ENCODE peak calls at places on chromosomes 3 and 15, in seven cellular contexts. One of them, this sample, is unnamed.

GRCh38 chr15:58793862-58794261 is 22.8 kb downstream of the MINDY2 start:
- DNase-seq in small intestine: no peak
- DNase-seq in GM03348: no peak
- DNase-seq in iPS-NIHi11: peak
- DNase-seq in activated naive CD4-positive, alpha-beta T cell treated with Interleukin-2 at 50 U/mL for 16 hours: no peak
- DNase-seq in SJSA1: no peak
- DNase-seq in activated CD4-positive, alpha-beta T cell treated with anti-CD3 and anti-CD28 coated beads, Interleukin-2, amount 50 U/mL, for 4 hours: no peak
- DNase-seq in this sample: no peak

GRCh38 chr3:127535901-127536817 is 54.4 kb downstream of the TPRA1 start:
- DNase-seq in small intestine: no peak
- DNase-seq in GM03348: no peak
- DNase-seq in iPS-NIHi11: no peak
- DNase-seq in activated naive CD4-positive, alpha-beta T cell treated with Interleukin-2 at 50 U/mL for 16 hours: no peak
- DNase-seq in SJSA1: no peak
- DNase-seq in activated CD4-positive, alpha-beta T cell treated with anti-CD3 and anti-CD28 coated beads, Interleukin-2, amount 50 U/mL, for 4 hours: no peak
- DNase-seq in this sample: peak

GRCh38 chr15:68325721-68326120 is 48.2 kb downstream of the FEM1B start:
- DNase-seq in small intestine: no peak
- DNase-seq in GM03348: no peak
- DNase-seq in iPS-NIHi11: no peak
- DNase-seq in activated naive CD4-positive, alpha-beta T cell treated with Interleukin-2 at 50 U/mL for 16 hours: no peak
- DNase-seq in SJSA1: no peak
- DNase-seq in activated CD4-positive, alpha-beta T cell treated with anti-CD3 and anti-CD28 coated beads, Interleukin-2, amount 50 U/mL, for 4 hours: no peak
- DNase-seq in this sample: no peak

GRCh38 chr3:147421184-147421912 is 12.2 kb downstream of the ZIC1 start:
- DNase-seq in small intestine: no peak
- DNase-seq in GM03348: no peak
- DNase-seq in iPS-NIHi11: peak
- DNase-seq in activated naive CD4-positive, alpha-beta T cell treated with Interleukin-2 at 50 U/mL for 16 hours: no peak
- DNase-seq in SJSA1: no peak
- DNase-seq in activated CD4-positive, alpha-beta T cell treated with anti-CD3 and anti-CD28 coated beads, Interleukin-2, amount 50 U/mL, for 4 hours: no peak
- DNase-seq in this sample: no peak

GRCh38 chr15:44102675-44103254 is 92.3 kb downstream of the FRMD5 start:
- DNase-seq in small intestine: no peak
- DNase-seq in GM03348: peak
- DNase-seq in iPS-NIHi11: peak
- DNase-seq in activated naive CD4-positive, alpha-beta T cell treated with Interleukin-2 at 50 U/mL for 16 hours: no peak
- DNase-seq in SJSA1: peak
- DNase-seq in activated CD4-positive, alpha-beta T cell treated with anti-CD3 and anti-CD28 coated beads, Interleukin-2, amount 50 U/mL, for 4 hours: no peak
- DNase-seq in this sample: peak

GRCh38 chr15:50162988-50163718 is 18.8 kb upstream of the SLC27A2 start:
- DNase-seq in small intestine: no peak
- DNase-seq in GM03348: no peak
- DNase-seq in iPS-NIHi11: no peak
- DNase-seq in activated naive CD4-positive, alpha-beta T cell treated with Interleukin-2 at 50 U/mL for 16 hours: no peak
- DNase-seq in SJSA1: no peak
- DNase-seq in activated CD4-positive, alpha-beta T cell treated with anti-CD3 and anti-CD28 coated beads, Interleukin-2, amount 50 U/mL, for 4 hours: no peak
- DNase-seq in this sample: no peak

GRCh38 chr3:60199306-60199705 is 1051.9 kb downstream of the FHIT start:
- DNase-seq in small intestine: no peak
- DNase-seq in GM03348: no peak
- DNase-seq in iPS-NIHi11: no peak
- DNase-seq in activated naive CD4-positive, alpha-beta T cell treated with Interleukin-2 at 50 U/mL for 16 hours: no peak
- DNase-seq in SJSA1: no peak
- DNase-seq in activated CD4-positive, alpha-beta T cell treated with anti-CD3 and anti-CD28 coated beads, Interleukin-2, amount 50 U/mL, for 4 hours: no peak
- DNase-seq in this sample: no peak

GRCh38 chr15:95741830-95742229 is 588.7 kb upstream of the NR2F2 start:
- DNase-seq in small intestine: no peak
- DNase-seq in GM03348: no peak
- DNase-seq in iPS-NIHi11: no peak
- DNase-seq in activated naive CD4-positive, alpha-beta T cell treated with Interleukin-2 at 50 U/mL for 16 hours: no peak
- DNase-seq in SJSA1: no peak
- DNase-seq in activated CD4-positive, alpha-beta T cell treated with anti-CD3 and anti-CD28 coated beads, Interleukin-2, amount 50 U/mL, for 4 hours: no peak
- DNase-seq in this sample: no peak

GRCh38 chr3:138727371-138727770 is 107.4 kb downstream of the PIK3CB start:
- DNase-seq in small intestine: no peak
- DNase-seq in GM03348: no peak
- DNase-seq in iPS-NIHi11: no peak
- DNase-seq in activated naive CD4-positive, alpha-beta T cell treated with Interleukin-2 at 50 U/mL for 16 hours: no peak
- DNase-seq in SJSA1: no peak
- DNase-seq in activated CD4-positive, alpha-beta T cell treated with anti-CD3 and anti-CD28 coated beads, Interleukin-2, amount 50 U/mL, for 4 hours: no peak
- DNase-seq in this sample: no peak

GRCh38 chr15:101455291-101455916 is 34.1 kb downstream of the PCSK6 start:
- DNase-seq in small intestine: no peak
- DNase-seq in GM03348: peak
- DNase-seq in iPS-NIHi11: no peak
- DNase-seq in activated naive CD4-positive, alpha-beta T cell treated with Interleukin-2 at 50 U/mL for 16 hours: no peak
- DNase-seq in SJSA1: no peak
- DNase-seq in activated CD4-positive, alpha-beta T cell treated with anti-CD3 and anti-CD28 coated beads, Interleukin-2, amount 50 U/mL, for 4 hours: no peak
- DNase-seq in this sample: no peak

GRCh38 chr15:80984856-80985255 is 4.8 kb downstream of the MESD start:
- DNase-seq in small intestine: peak
- DNase-seq in GM03348: no peak
- DNase-seq in iPS-NIHi11: no peak
- DNase-seq in activated naive CD4-positive, alpha-beta T cell treated with Interleukin-2 at 50 U/mL for 16 hours: no peak
- DNase-seq in SJSA1: no peak
- DNase-seq in activated CD4-positive, alpha-beta T cell treated with anti-CD3 and anti-CD28 coated beads, Interleukin-2, amount 50 U/mL, for 4 hours: no peak
- DNase-seq in this sample: no peak

GRCh38 chr3:106809633-106810460 is 567.4 kb upstream of the CCDC54 start:
- DNase-seq in small intestine: no peak
- DNase-seq in GM03348: no peak
- DNase-seq in iPS-NIHi11: no peak
- DNase-seq in activated naive CD4-positive, alpha-beta T cell treated with Interleukin-2 at 50 U/mL for 16 hours: no peak
- DNase-seq in SJSA1: no peak
- DNase-seq in activated CD4-positive, alpha-beta T cell treated with anti-CD3 and anti-CD28 coated beads, Interleukin-2, amount 50 U/mL, for 4 hours: no peak
- DNase-seq in this sample: no peak

GRCh38 chr3:117761992-117762944 is 1052.7 kb downstream of the TUSC7 start:
- DNase-seq in small intestine: no peak
- DNase-seq in GM03348: no peak
- DNase-seq in iPS-NIHi11: no peak
- DNase-seq in activated naive CD4-positive, alpha-beta T cell treated with Interleukin-2 at 50 U/mL for 16 hours: no peak
- DNase-seq in SJSA1: no peak
- DNase-seq in activated CD4-positive, alpha-beta T cell treated with anti-CD3 and anti-CD28 coated beads, Interleukin-2, amount 50 U/mL, for 4 hours: no peak
- DNase-seq in this sample: no peak

GRCh38 chr15:66390670-66391069 is 4.0 kb downstream of the MAP2K1 start:
- DNase-seq in small intestine: peak
- DNase-seq in GM03348: no peak
- DNase-seq in iPS-NIHi11: no peak
- DNase-seq in activated naive CD4-positive, alpha-beta T cell treated with Interleukin-2 at 50 U/mL for 16 hours: no peak
- DNase-seq in SJSA1: no peak
- DNase-seq in activated CD4-positive, alpha-beta T cell treated with anti-CD3 and anti-CD28 coated beads, Interleukin-2, amount 50 U/mL, for 4 hours: no peak
- DNase-seq in this sample: no peak

GRCh38 chr15:98292442-98293240 is 332.1 kb downstream of the ARRDC4 start:
- DNase-seq in small intestine: peak
- DNase-seq in GM03348: peak
- DNase-seq in iPS-NIHi11: peak
- DNase-seq in activated naive CD4-positive, alpha-beta T cell treated with Interleukin-2 at 50 U/mL for 16 hours: no peak
- DNase-seq in SJSA1: peak
- DNase-seq in activated CD4-positive, alpha-beta T cell treated with anti-CD3 and anti-CD28 coated beads, Interleukin-2, amount 50 U/mL, for 4 hours: no peak
- DNase-seq in this sample: peak

GRCh38 chr3:60386311-60386710 is 864.9 kb downstream of the FHIT start:
- DNase-seq in small intestine: no peak
- DNase-seq in GM03348: no peak
- DNase-seq in iPS-NIHi11: no peak
- DNase-seq in activated naive CD4-positive, alpha-beta T cell treated with Interleukin-2 at 50 U/mL for 16 hours: no peak
- DNase-seq in SJSA1: no peak
- DNase-seq in activated CD4-positive, alpha-beta T cell treated with anti-CD3 and anti-CD28 coated beads, Interleukin-2, amount 50 U/mL, for 4 hours: no peak
- DNase-seq in this sample: no peak

GRCh38 chr3:134852132-134852531 is 57.1 kb downstream of the EPHB1 start:
- DNase-seq in small intestine: no peak
- DNase-seq in GM03348: no peak
- DNase-seq in iPS-NIHi11: no peak
- DNase-seq in activated naive CD4-positive, alpha-beta T cell treated with Interleukin-2 at 50 U/mL for 16 hours: no peak
- DNase-seq in SJSA1: no peak
- DNase-seq in activated CD4-positive, alpha-beta T cell treated with anti-CD3 and anti-CD28 coated beads, Interleukin-2, amount 50 U/mL, for 4 hours: no peak
- DNase-seq in this sample: no peak

GRCh38 chr3:27423463-27423862 is 54.3 kb upstream of the NEK10 start:
- DNase-seq in small intestine: no peak
- DNase-seq in GM03348: peak
- DNase-seq in iPS-NIHi11: no peak
- DNase-seq in activated naive CD4-positive, alpha-beta T cell treated with Interleukin-2 at 50 U/mL for 16 hours: no peak
- DNase-seq in SJSA1: no peak
- DNase-seq in activated CD4-positive, alpha-beta T cell treated with anti-CD3 and anti-CD28 coated beads, Interleukin-2, amount 50 U/mL, for 4 hours: no peak
- DNase-seq in this sample: no peak

GRCh38 chr3:79521221-79521848 is 246.5 kb downstream of the ROBO1 start:
- DNase-seq in small intestine: peak
- DNase-seq in GM03348: peak
- DNase-seq in iPS-NIHi11: peak
- DNase-seq in activated naive CD4-positive, alpha-beta T cell treated with Interleukin-2 at 50 U/mL for 16 hours: no peak
- DNase-seq in SJSA1: no peak
- DNase-seq in activated CD4-positive, alpha-beta T cell treated with anti-CD3 and anti-CD28 coated beads, Interleukin-2, amount 50 U/mL, for 4 hours: no peak
- DNase-seq in this sample: peak

GRCh38 chr3:155286745-155287144 is 6.7 kb downstream of the STRIT1 start:
- DNase-seq in small intestine: no peak
- DNase-seq in GM03348: peak
- DNase-seq in iPS-NIHi11: no peak
- DNase-seq in activated naive CD4-positive, alpha-beta T cell treated with Interleukin-2 at 50 U/mL for 16 hours: no peak
- DNase-seq in SJSA1: no peak
- DNase-seq in activated CD4-positive, alpha-beta T cell treated with anti-CD3 and anti-CD28 coated beads, Interleukin-2, amount 50 U/mL, for 4 hours: no peak
- DNase-seq in this sample: no peak

GRCh38 chr15:48466825-48467224 is 135.6 kb downstream of the DUT start:
- DNase-seq in small intestine: no peak
- DNase-seq in GM03348: no peak
- DNase-seq in iPS-NIHi11: peak
- DNase-seq in activated naive CD4-positive, alpha-beta T cell treated with Interleukin-2 at 50 U/mL for 16 hours: no peak
- DNase-seq in SJSA1: no peak
- DNase-seq in activated CD4-positive, alpha-beta T cell treated with anti-CD3 and anti-CD28 coated beads, Interleukin-2, amount 50 U/mL, for 4 hours: no peak
- DNase-seq in this sample: no peak

GRCh38 chr15:40338041-40338657 is 2.6 kb downstream of the CCDC9B start:
- DNase-seq in small intestine: peak
- DNase-seq in GM03348: peak
- DNase-seq in iPS-NIHi11: peak
- DNase-seq in activated naive CD4-positive, alpha-beta T cell treated with Interleukin-2 at 50 U/mL for 16 hours: peak
- DNase-seq in SJSA1: peak
- DNase-seq in activated CD4-positive, alpha-beta T cell treated with anti-CD3 and anti-CD28 coated beads, Interleukin-2, amount 50 U/mL, for 4 hours: peak
- DNase-seq in this sample: peak

GRCh38 chr15:52021128-52021671 is 2.2 kb downstream of the MAPK6 start:
- DNase-seq in small intestine: peak
- DNase-seq in GM03348: peak
- DNase-seq in iPS-NIHi11: peak
- DNase-seq in activated naive CD4-positive, alpha-beta T cell treated with Interleukin-2 at 50 U/mL for 16 hours: peak
- DNase-seq in SJSA1: peak
- DNase-seq in activated CD4-positive, alpha-beta T cell treated with anti-CD3 and anti-CD28 coated beads, Interleukin-2, amount 50 U/mL, for 4 hours: peak
- DNase-seq in this sample: no peak

GRCh38 chr15:47411733-47412530 is 305.4 kb upstream of the SEMA6D start:
- DNase-seq in small intestine: no peak
- DNase-seq in GM03348: no peak
- DNase-seq in iPS-NIHi11: no peak
- DNase-seq in activated naive CD4-positive, alpha-beta T cell treated with Interleukin-2 at 50 U/mL for 16 hours: no peak
- DNase-seq in SJSA1: no peak
- DNase-seq in activated CD4-positive, alpha-beta T cell treated with anti-CD3 and anti-CD28 coated beads, Interleukin-2, amount 50 U/mL, for 4 hours: no peak
- DNase-seq in this sample: peak

GRCh38 chr3:73292241-73292640 is 230.8 kb downstream of the EBLN2 start:
- DNase-seq in small intestine: no peak
- DNase-seq in GM03348: no peak
- DNase-seq in iPS-NIHi11: no peak
- DNase-seq in activated naive CD4-positive, alpha-beta T cell treated with Interleukin-2 at 50 U/mL for 16 hours: no peak
- DNase-seq in SJSA1: no peak
- DNase-seq in activated CD4-positive, alpha-beta T cell treated with anti-CD3 and anti-CD28 coated beads, Interleukin-2, amount 50 U/mL, for 4 hours: no peak
- DNase-seq in this sample: peak

GRCh38 chr3:170717410-170718402 is 131.8 kb upstream of the SLC7A14 start:
- DNase-seq in small intestine: peak
- DNase-seq in GM03348: no peak
- DNase-seq in iPS-NIHi11: no peak
- DNase-seq in activated naive CD4-positive, alpha-beta T cell treated with Interleukin-2 at 50 U/mL for 16 hours: no peak
- DNase-seq in SJSA1: no peak
- DNase-seq in activated CD4-positive, alpha-beta T cell treated with anti-CD3 and anti-CD28 coated beads, Interleukin-2, amount 50 U/mL, for 4 hours: no peak
- DNase-seq in this sample: no peak

GRCh38 chr3:111584724-111585123 is 10.4 kb downstream of the ZBED2 start:
- DNase-seq in small intestine: no peak
- DNase-seq in GM03348: no peak
- DNase-seq in iPS-NIHi11: no peak
- DNase-seq in activated naive CD4-positive, alpha-beta T cell treated with Interleukin-2 at 50 U/mL for 16 hours: no peak
- DNase-seq in SJSA1: no peak
- DNase-seq in activated CD4-positive, alpha-beta T cell treated with anti-CD3 and anti-CD28 coated beads, Interleukin-2, amount 50 U/mL, for 4 hours: no peak
- DNase-seq in this sample: no peak

GRCh38 chr15:78076231-78077052 is 1.1 kb downstream of the TBC1D2B start:
- DNase-seq in small intestine: no peak
- DNase-seq in GM03348: no peak
- DNase-seq in iPS-NIHi11: no peak
- DNase-seq in activated naive CD4-positive, alpha-beta T cell treated with Interleukin-2 at 50 U/mL for 16 hours: no peak
- DNase-seq in SJSA1: no peak
- DNase-seq in activated CD4-positive, alpha-beta T cell treated with anti-CD3 and anti-CD28 coated beads, Interleukin-2, amount 50 U/mL, for 4 hours: no peak
- DNase-seq in this sample: no peak

GRCh38 chr3:8539419-8539818 is 37.8 kb downstream of the LMCD1 start:
- DNase-seq in small intestine: no peak
- DNase-seq in GM03348: peak
- DNase-seq in iPS-NIHi11: no peak
- DNase-seq in activated naive CD4-positive, alpha-beta T cell treated with Interleukin-2 at 50 U/mL for 16 hours: no peak
- DNase-seq in SJSA1: no peak
- DNase-seq in activated CD4-positive, alpha-beta T cell treated with anti-CD3 and anti-CD28 coated beads, Interleukin-2, amount 50 U/mL, for 4 hours: no peak
- DNase-seq in this sample: no peak

GRCh38 chr3:52225452-52226228 is at the start of gene TLR9:
- DNase-seq in small intestine: no peak
- DNase-seq in GM03348: no peak
- DNase-seq in iPS-NIHi11: no peak
- DNase-seq in activated naive CD4-positive, alpha-beta T cell treated with Interleukin-2 at 50 U/mL for 16 hours: no peak
- DNase-seq in SJSA1: no peak
- DNase-seq in activated CD4-positive, alpha-beta T cell treated with anti-CD3 and anti-CD28 coated beads, Interleukin-2, amount 50 U/mL, for 4 hours: no peak
- DNase-seq in this sample: no peak

GRCh38 chr3:133926736-133927542 is 31.3 kb upstream of the RAB6B start:
- DNase-seq in small intestine: no peak
- DNase-seq in GM03348: no peak
- DNase-seq in iPS-NIHi11: peak
- DNase-seq in activated naive CD4-positive, alpha-beta T cell treated with Interleukin-2 at 50 U/mL for 16 hours: no peak
- DNase-seq in SJSA1: peak
- DNase-seq in activated CD4-positive, alpha-beta T cell treated with anti-CD3 and anti-CD28 coated beads, Interleukin-2, amount 50 U/mL, for 4 hours: no peak
- DNase-seq in this sample: no peak

GRCh38 chr15:35818846-35819245 is 272.9 kb upstream of the DPH6 start:
- DNase-seq in small intestine: no peak
- DNase-seq in GM03348: no peak
- DNase-seq in iPS-NIHi11: no peak
- DNase-seq in activated naive CD4-positive, alpha-beta T cell treated with Interleukin-2 at 50 U/mL for 16 hours: no peak
- DNase-seq in SJSA1: no peak
- DNase-seq in activated CD4-positive, alpha-beta T cell treated with anti-CD3 and anti-CD28 coated beads, Interleukin-2, amount 50 U/mL, for 4 hours: no peak
- DNase-seq in this sample: no peak

GRCh38 chr15:99722406-99722805 is 10.8 kb downstream of the LYSMD4 start:
- DNase-seq in small intestine: no peak
- DNase-seq in GM03348: no peak
- DNase-seq in iPS-NIHi11: no peak
- DNase-seq in activated naive CD4-positive, alpha-beta T cell treated with Interleukin-2 at 50 U/mL for 16 hours: no peak
- DNase-seq in SJSA1: no peak
- DNase-seq in activated CD4-positive, alpha-beta T cell treated with anti-CD3 and anti-CD28 coated beads, Interleukin-2, amount 50 U/mL, for 4 hours: no peak
- DNase-seq in this sample: no peak

GRCh38 chr3:109346770-109347295 is 9.5 kb upstream of the DPPA4 start:
- DNase-seq in small intestine: no peak
- DNase-seq in GM03348: no peak
- DNase-seq in iPS-NIHi11: no peak
- DNase-seq in activated naive CD4-positive, alpha-beta T cell treated with Interleukin-2 at 50 U/mL for 16 hours: no peak
- DNase-seq in SJSA1: no peak
- DNase-seq in activated CD4-positive, alpha-beta T cell treated with anti-CD3 and anti-CD28 coated beads, Interleukin-2, amount 50 U/mL, for 4 hours: no peak
- DNase-seq in this sample: no peak

GRCh38 chr3:169497567-169498257 is 165.8 kb downstream of the MECOM start:
- DNase-seq in small intestine: no peak
- DNase-seq in GM03348: no peak
- DNase-seq in iPS-NIHi11: no peak
- DNase-seq in activated naive CD4-positive, alpha-beta T cell treated with Interleukin-2 at 50 U/mL for 16 hours: no peak
- DNase-seq in SJSA1: no peak
- DNase-seq in activated CD4-positive, alpha-beta T cell treated with anti-CD3 and anti-CD28 coated beads, Interleukin-2, amount 50 U/mL, for 4 hours: no peak
- DNase-seq in this sample: no peak

GRCh38 chr15:66948294-66948693 is 117.1 kb upstream of the SMAD3 start:
- DNase-seq in small intestine: no peak
- DNase-seq in GM03348: no peak
- DNase-seq in iPS-NIHi11: no peak
- DNase-seq in activated naive CD4-positive, alpha-beta T cell treated with Interleukin-2 at 50 U/mL for 16 hours: no peak
- DNase-seq in SJSA1: peak
- DNase-seq in activated CD4-positive, alpha-beta T cell treated with anti-CD3 and anti-CD28 coated beads, Interleukin-2, amount 50 U/mL, for 4 hours: no peak
- DNase-seq in this sample: no peak

GRCh38 chr3:117035785-117036184 is 326.2 kb downstream of the TUSC7 start:
- DNase-seq in small intestine: peak
- DNase-seq in GM03348: peak
- DNase-seq in iPS-NIHi11: no peak
- DNase-seq in activated naive CD4-positive, alpha-beta T cell treated with Interleukin-2 at 50 U/mL for 16 hours: no peak
- DNase-seq in SJSA1: no peak
- DNase-seq in activated CD4-positive, alpha-beta T cell treated with anti-CD3 and anti-CD28 coated beads, Interleukin-2, amount 50 U/mL, for 4 hours: no peak
- DNase-seq in this sample: no peak

GRCh38 chr15:58694641-58695398 is 54.7 kb downstream of the ADAM10 start:
- DNase-seq in small intestine: no peak
- DNase-seq in GM03348: peak
- DNase-seq in iPS-NIHi11: peak
- DNase-seq in activated naive CD4-positive, alpha-beta T cell treated with Interleukin-2 at 50 U/mL for 16 hours: no peak
- DNase-seq in SJSA1: no peak
- DNase-seq in activated CD4-positive, alpha-beta T cell treated with anti-CD3 and anti-CD28 coated beads, Interleukin-2, amount 50 U/mL, for 4 hours: no peak
- DNase-seq in this sample: no peak

This sample was measured in NCI-H2081.